ENCODE peak calls at places on chromosomes 11 and 22, in four cellular contexts. O is HCT116, A is K562, F is HepG2. H is an unnamed sample.

GRCh38 chr11:34512810-34513673 is 552 bp downstream of the ELF5 start:
- DNase-seq in O (peak), A (peak), F (peak), H (peak)

GRCh38 chr11:2443881-2444300 is 423 bp downstream of the TRPM5 start:
- DNase-seq in O (no peak), A (no peak), F (no peak), H (no peak)

GRCh38 chr22:28497188-28497587 is 182.5 kb downstream of the TTC28 start:
- DNase-seq in O (no peak), A (no peak), F (no peak), H (no peak)

GRCh38 chr11:91219501-91219900 is 996.7 kb upstream of the CHORDC1 start:
- DNase-seq in O (no peak), A (no peak), F (no peak), H (no peak)

GRCh38 chr11:116567721-116568242 is 205.0 kb downstream of the BUD13 start:
- DNase-seq in O (no peak), A (no peak), F (no peak), H (no peak)

GRCh38 chr11:78188012-78188808 is at the start of gene KCTD21:
- DNase-seq in O (peak), A (peak), F (peak), H (peak)

GRCh38 chr11:108224908-108225786 is 2.3 kb downstream of the ATM start:
- DNase-seq in O (no peak), A (no peak), F (no peak), H (no peak)

GRCh38 chr11:67539588-67539987 is 16.3 kb upstream of the CABP2 start:
- DNase-seq in O (no peak), A (peak), F (peak), H (no peak)

GRCh38 chr22:28141614-28142013 is 222.6 kb upstream of the PITPNB start:
- DNase-seq in O (no peak), A (no peak), F (no peak), H (no peak)

GRCh38 chr22:30863161-30863833 is 105.3 kb downstream of the MORC2 start:
- DNase-seq in O (no peak), A (peak), F (peak), H (no peak)

GRCh38 chr11:95337175-95337957 is 106.4 kb upstream of the SESN3 start:
- DNase-seq in O (no peak), A (no peak), F (no peak), H (no peak)

GRCh38 chr11:62358273-62358672 is 21.0 kb downstream of the ASRGL1 start:
- DNase-seq in O (no peak), A (no peak), F (no peak), H (no peak)

GRCh38 chr11:62353841-62354240 is 16.6 kb downstream of the ASRGL1 start:
- DNase-seq in O (no peak), A (no peak), F (no peak), H (no peak)

DNA sequence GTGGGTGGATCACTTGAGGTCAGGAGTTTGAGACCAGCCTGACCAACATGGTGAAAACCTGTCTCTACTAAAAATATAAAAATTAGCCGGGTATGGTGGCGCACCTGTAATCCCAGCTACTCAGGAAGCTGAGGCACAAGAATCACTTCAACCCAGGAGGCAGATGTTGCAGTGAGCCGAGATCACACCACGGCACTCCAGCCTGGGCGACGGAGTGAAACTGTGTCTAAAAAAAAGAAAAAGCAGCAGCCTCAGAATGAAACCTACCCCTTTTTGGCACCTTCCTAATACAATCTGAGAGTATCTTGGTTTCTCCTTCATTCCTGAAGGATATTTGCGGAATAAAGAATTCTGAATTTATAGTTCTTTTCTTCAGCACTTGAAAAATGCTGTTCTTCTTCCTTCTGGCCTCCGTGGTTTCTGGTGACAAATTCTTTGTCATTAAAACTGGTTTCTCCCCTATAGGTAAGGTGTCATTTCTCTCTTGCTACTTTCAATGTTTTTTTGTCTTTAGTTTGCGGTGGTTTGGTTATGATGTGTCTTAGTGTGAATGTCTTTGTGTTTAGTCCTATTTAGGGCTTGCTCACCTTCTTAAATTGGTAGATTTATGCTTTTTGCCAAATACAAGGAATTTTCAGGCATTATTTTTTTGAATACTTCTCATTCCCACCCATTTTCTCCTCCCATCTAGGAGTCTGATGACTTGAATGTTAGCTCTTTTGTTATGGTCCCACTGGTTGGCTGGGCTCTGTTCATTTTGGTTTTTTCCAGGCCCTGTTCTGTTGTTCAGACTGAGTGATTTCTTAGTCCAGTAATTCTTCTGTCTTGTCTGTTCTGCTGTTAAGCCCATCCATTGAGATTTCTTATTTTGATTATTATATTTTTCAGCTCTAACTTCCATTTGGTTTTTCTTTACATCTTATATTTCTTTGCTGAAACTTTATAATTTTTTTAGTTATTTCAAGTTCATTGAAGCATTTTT is 15.4 kb downstream of the ASRGL1 start:
- DNase-seq in O (no peak), A (no peak), F (no peak), H (no peak)
- TF ChIP-seq TCF7L2 in O (no peak), A (no peak), F (no peak), H (no peak)

GRCh38 chr11:133968300-133968699 is 11.5 kb upstream of the IGSF9B start:
- DNase-seq in O (no peak), A (no peak), F (no peak), H (no peak)

GRCh38 chr11:133967599-133968238 is 11.0 kb upstream of the IGSF9B start:
- DNase-seq in O (no peak), A (no peak), F (no peak), H (no peak)

GRCh38 chr11:133966147-133966546 is 9.4 kb upstream of the IGSF9B start:
- DNase-seq in O (no peak), A (no peak), F (no peak), H (no peak)

GRCh38 chr11:133964946-133965632 is 8.3 kb upstream of the IGSF9B start:
- DNase-seq in O (no peak), A (no peak), F (no peak), H (no peak)

DNA sequence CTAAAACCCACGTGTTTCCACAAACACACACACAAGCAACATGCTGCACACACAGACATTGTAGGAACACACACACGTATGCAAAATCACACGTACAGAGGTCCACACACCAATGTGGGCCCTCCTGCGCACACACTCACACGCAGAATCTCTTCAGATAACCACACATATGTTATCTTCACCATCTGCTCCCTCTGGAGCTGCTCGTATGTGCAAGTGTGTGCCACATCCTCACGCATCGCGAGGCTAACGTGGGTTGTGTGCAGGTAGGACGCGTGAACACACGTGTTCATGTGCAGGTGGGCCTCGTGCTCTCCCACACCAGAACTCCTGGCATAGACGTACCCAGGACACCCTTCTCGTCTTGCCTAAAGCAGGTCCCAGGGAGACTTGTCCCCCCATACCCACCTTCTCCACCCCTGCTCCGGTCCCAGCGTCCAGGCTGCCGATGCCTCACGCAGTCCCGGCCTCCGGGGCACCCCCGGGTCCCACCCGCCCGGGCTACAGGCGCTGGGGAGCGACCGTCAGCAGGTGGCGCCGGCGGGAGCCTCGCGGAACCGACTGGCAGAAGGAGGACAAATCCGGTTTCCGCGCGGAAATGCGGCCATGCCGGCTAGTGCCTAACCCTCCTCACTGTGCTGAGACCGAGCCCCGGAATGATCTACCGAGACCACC is 10.3 kb upstream of the IGSF9B start:
- DNase-seq in O (no peak), A (peak), F (no peak), H (no peak)
- TF ChIP-seq SIN3A in O (no peak), A (no peak), F (no peak), H (no peak)

DNA sequence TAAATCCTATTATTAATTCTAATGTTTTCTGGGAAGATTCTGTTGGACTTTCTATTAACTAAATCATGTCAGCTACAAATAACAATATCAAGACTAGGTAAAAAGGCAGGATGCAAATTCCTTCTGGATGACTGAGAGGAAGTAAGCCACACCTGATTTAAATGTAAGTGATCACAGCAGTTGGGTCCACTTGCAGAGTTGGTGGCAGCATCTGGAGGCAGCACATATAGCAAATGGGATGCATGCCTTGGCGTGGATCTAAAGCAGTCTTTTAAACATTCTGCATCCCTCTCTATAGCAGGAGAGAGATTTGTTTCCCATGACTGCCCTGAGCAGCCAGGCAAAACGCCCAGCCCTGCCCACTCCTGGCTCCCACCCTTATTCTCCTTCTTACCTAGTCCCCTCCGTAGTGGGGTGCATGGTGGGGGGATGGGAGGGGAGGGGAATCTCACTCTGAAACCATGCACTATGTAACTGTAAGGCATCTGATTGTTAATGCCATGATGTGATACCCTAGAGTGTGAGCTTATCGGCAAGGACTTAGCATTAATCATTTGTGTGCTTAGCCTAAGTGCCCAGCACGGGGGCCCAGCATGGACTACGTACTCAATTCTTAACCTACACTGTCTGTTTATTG is 130.3 kb downstream of the EFCAB6 start:
- DNase-seq in O (no peak), A (no peak), F (no peak), H (no peak)
- TF ChIP-seq TCF7L2 in O (no peak), A (no peak), F (no peak), H (no peak)

GRCh38 chr11:44725016-44725651 is 1.6 kb upstream of the TSPAN18 start:
- DNase-seq in O (no peak), A (no peak), F (no peak), H (no peak)

GRCh38 chr11:44727373-44728084 is 767 bp downstream of the TSPAN18 start:
- DNase-seq in O (peak), A (peak), F (peak), H (peak)

GRCh38 chr11:44727114-44727372 is 281 bp downstream of the TSPAN18 start:
- DNase-seq in O (no peak), A (no peak), F (no peak), H (no peak)

GRCh38 chr11:44728085-44728410 is 1.3 kb downstream of the TSPAN18 start:
- DNase-seq in O (no peak), A (no peak), F (no peak), H (no peak)

DNA sequence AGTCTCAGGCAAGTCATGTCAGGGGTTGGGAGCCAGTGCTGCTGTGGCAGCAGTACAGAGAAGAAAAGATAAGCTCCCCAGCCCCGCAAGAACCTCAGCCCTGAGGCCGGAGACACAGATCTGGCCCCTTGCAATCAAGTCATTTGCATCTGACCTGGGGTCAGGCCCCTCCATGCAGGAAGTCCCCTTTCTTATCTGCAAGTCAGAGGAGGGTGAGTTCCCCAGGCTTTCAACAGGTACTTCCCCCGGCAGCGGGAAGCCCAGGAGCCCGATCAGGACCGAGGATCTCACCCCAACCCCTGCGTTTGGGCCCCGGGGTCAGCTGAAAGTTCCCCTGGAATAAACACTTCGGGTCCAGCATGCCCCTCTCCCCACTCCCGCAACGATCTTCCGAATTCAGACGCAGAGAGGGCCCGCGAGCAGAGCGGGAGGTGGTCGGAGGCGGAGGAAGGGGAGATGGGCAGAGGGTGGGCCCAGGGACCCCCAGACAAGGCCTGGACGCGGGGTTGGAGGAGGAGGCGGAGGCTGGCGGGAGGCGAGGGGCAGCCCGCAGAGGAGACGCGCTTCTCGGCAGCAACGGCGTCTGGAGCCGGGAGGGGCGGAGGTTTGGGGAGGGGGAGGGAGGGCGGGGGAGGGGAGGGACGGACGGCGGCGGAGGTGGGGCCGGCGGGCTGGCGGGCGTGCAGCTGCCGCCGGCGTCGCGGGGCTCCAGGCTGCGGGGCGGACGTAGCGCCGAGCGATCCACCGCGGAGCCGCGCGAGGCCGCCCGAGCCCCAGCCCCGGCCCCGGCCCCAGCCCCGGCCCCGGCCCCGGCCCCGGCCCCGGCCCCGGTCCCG is at the start of gene TSPAN18:
- DNase-seq in O (no peak), A (peak), F (no peak), H (no peak)
- TF ChIP-seq SIN3A in O (no peak), A (no peak), F (no peak), H (no peak)